ENCODE peak calls at places on chromosomes 7 and 10, in five cellular contexts. Y is HCT116, U is H54, C is AML-193, W is A172. T is an unnamed sample.

GRCh38 chr7:24751484-24751883 is 5.8 kb downstream of the GSDME start:
- DNase-seq in C (no peak), Y (no peak), W (peak; percentile 58), U (no peak), T (no peak)

GRCh38 chr7:101743241-101743994 is 74.0 kb upstream of the CUX1 start:
- DNase-seq in C (peak; percentile 62), W (no peak), Y (no peak), U (peak; percentile 56), T (peak; percentile 65)

GRCh38 chr10:12041766-12042408 is 722 bp downstream of the UPF2 start:
- DNase-seq in U (peak; percentile 16), C (no peak), Y (no peak), W (peak; percentile 46), T (peak; percentile 28)

GRCh38 chr7:94188350-94188749 is 184.2 kb upstream of the BET1 start:
- DNase-seq in C (no peak), Y (no peak), W (no peak), U (no peak), T (no peak)

GRCh38 chr7:125436220-125436619 is 506.6 kb upstream of the POT1 start:
- DNase-seq in Y (no peak), W (no peak), C (no peak), U (no peak), T (no peak)

GRCh38 chr10:122847782-122848604 is 2.3 kb upstream of the CUZD1 start:
- DNase-seq in Y (no peak), C (no peak), U (no peak), W (no peak), T (no peak)

GRCh38 chr7:93171606-93172226 is 23.5 kb upstream of the SAMD9L start:
- DNase-seq in W (peak; percentile 36), U (no peak), Y (no peak), C (no peak), T (no peak)

GRCh38 chr10:13351340-13351915 is 3.3 kb upstream of the SEPHS1 start:
- DNase-seq in Y (no peak), W (no peak), C (no peak), U (no peak), T (no peak)

GRCh38 chr10:35781643-35782035 is 139.5 kb upstream of the FZD8 start:
- DNase-seq in W (no peak), C (no peak), Y (no peak), U (no peak), T (no peak)

GRCh38 chr10:132509506-132510173 is 27.9 kb upstream of the INPP5A start:
- DNase-seq in U (no peak), Y (no peak), W (no peak), C (no peak), T (no peak)

GRCh38 chr7:5695709-5696345 is 85.6 kb downstream of the RNF216 start:
- DNase-seq in Y (no peak), W (no peak), U (no peak), C (no peak), T (no peak)

GRCh38 chr10:35635576-35635975 is 6.5 kb downstream of the FZD8 start:
- DNase-seq in Y (peak; percentile 57), U (peak; percentile 51), C (peak; percentile 60), W (peak; percentile 66), T (peak; percentile 43)

GRCh38 chr7:32204361-32205018 is 134.3 kb upstream of the PDE1C start:
- DNase-seq in Y (peak; percentile 65), C (peak; percentile 55), U (peak; percentile 91), W (peak; percentile 98), T (peak; percentile 91)

GRCh38 chr7:514651-515598 is 4.7 kb downstream of the PDGFA start:
- DNase-seq in C (no peak), U (peak; percentile 97), W (peak; percentile 78), Y (no peak), T (no peak)

GRCh38 chr10:13990392-13990805 is 340.3 kb downstream of the FRMD4A start:
- DNase-seq in Y (no peak), W (no peak), U (no peak), C (no peak), T (no peak)

GRCh38 chr10:93126484-93127052 is 52.9 kb downstream of the CYP26A1 start:
- DNase-seq in Y (peak; percentile 39), W (no peak), U (peak; percentile 21), C (no peak), T (peak; percentile 49)

GRCh38 chr10:14712991-14713422 is 61.7 kb downstream of the FAM107B start:
- DNase-seq in U (no peak), C (no peak), Y (no peak), W (no peak), T (peak; percentile 10)

GRCh38 chr10:132904814-132905649 is 37.3 kb downstream of the CFAP46 start:
- DNase-seq in W (peak; percentile 2), Y (no peak), C (no peak), U (no peak), T (no peak)

GRCh38 chr7:1674161-1675035 is 4.3 kb downstream of the ELFN1 start:
- DNase-seq in W (no peak), Y (no peak), C (no peak), U (no peak), T (no peak)

GRCh38 chr10:93745411-93746065 is 12.2 kb upstream of the LGI1 start:
- DNase-seq in U (peak; percentile 53), C (peak; percentile 10), Y (no peak), W (peak; percentile 25), T (peak; percentile 32)

GRCh38 chr7:46569117-46569433 is 648.0 kb upstream of the IGFBP3 start:
- DNase-seq in W (peak; percentile 75), Y (no peak), C (no peak), U (peak; percentile 23), T (no peak)

GRCh38 chr7:133029463-133029862 is 52.4 kb downstream of the CHCHD3 start:
- DNase-seq in C (no peak), W (no peak), Y (no peak), U (no peak), T (no peak)

GRCh38 chr10:74913321-74913980 is 87.1 kb downstream of the KAT6B start:
- DNase-seq in U (no peak), C (no peak), W (no peak), Y (no peak), T (no peak)

GRCh38 chr7:36863901-36864701 is 139.8 kb upstream of the AOAH start:
- DNase-seq in W (no peak), C (no peak), U (no peak), Y (no peak), T (no peak)

GRCh38 chr7:3280445-3280844 is 20.6 kb upstream of the SDK1 start:
- DNase-seq in C (no peak), Y (no peak), U (no peak), W (no peak), T (no peak)

GRCh38 chr10:8047452-8048280 is 6.8 kb upstream of the GATA3 start:
- DNase-seq in C (no peak), Y (no peak), W (no peak), U (no peak), T (no peak)

GRCh38 chr7:81206217-81206616 is 287.4 kb upstream of the SEMA3C start:
- DNase-seq in C (no peak), W (no peak), U (no peak), Y (no peak), T (no peak)